ENCODE peak calls at places on chromosome 5, in seven cellular contexts. O, D, Q, U, F, W and R are unnamed samples. For H3K4me1, the result is how much of the 10 kb centered on the place peaks cover.

GRCh38 chr5:92641031-92641962 is 939.7 kb downstream of the NR2F1-AS1 start:
- DNase-seq in W (peak), U (peak), F (peak), D (no peak), Q (peak), O (no peak), R (no peak)

GRCh38 chr5:1771149-1772065 is 28.2 kb downstream of the MRPL36 start:
- DNase-seq in Q (no peak), W (no peak), O (no peak), D (no peak), F (no peak), U (no peak), R (no peak)

GRCh38 chr5:111553889-111554288 is 41.6 kb upstream of the STARD4 start:
- DNase-seq in F (no peak), D (no peak), W (no peak), U (no peak), Q (no peak), O (no peak), R (no peak)

GRCh38 chr5:34857161-34857560 is 18.2 kb downstream of the TTC23L start:
- DNase-seq in D (no peak), Q (no peak), W (no peak), F (no peak), O (no peak), U (no peak), R (no peak)

GRCh38 chr5:132086277-132086794 is 12.7 kb downstream of the CSF2 start:
- DNase-seq in D (no peak), W (no peak), F (peak), O (no peak), U (peak), Q (peak), R (no peak)

GRCh38 chr5:170745481-170746061 is 38.0 kb upstream of the GABRP start:
- DNase-seq in Q (no peak), D (peak), F (peak), O (no peak), W (no peak), U (no peak), R (no peak)

GRCh38 chr5:111699976-111700375 is 57.0 kb downstream of the NREP start:
- DNase-seq in O (peak), F (peak), U (no peak), Q (no peak), D (no peak), W (no peak), R (no peak)

GRCh38 chr5:65032250-65032649 is 263.5 kb downstream of the CWC27 start:
- DNase-seq in W (no peak), Q (peak), F (no peak), D (no peak), U (no peak), O (no peak), R (no peak)

GRCh38 chr5:103446813-103447212 is 115.8 kb downstream of the NUDT12 start:
- DNase-seq in D (no peak), W (no peak), O (no peak), U (no peak), Q (no peak), F (no peak), R (no peak)

GRCh38 chr5:176803943-176804498 is 6.3 kb upstream of the UNC5A start:
- DNase-seq in U (no peak), D (peak), F (peak), O (no peak), W (no peak), Q (peak), R (no peak)

GRCh38 chr5:108093186-108093585 is 288.7 kb downstream of the FBXL17 start:
- DNase-seq in F (no peak), U (peak), O (no peak), D (no peak), Q (peak), W (peak), R (no peak)

GRCh38 chr5:180541710-180542109 is 47.5 kb downstream of the CNOT6 start:
- DNase-seq in O (no peak), W (no peak), Q (no peak), D (peak), U (peak), F (no peak), R (no peak)

GRCh38 chr5:61409568-61409967 is 77.5 kb downstream of the ZSWIM6 start:
- DNase-seq in W (peak), Q (peak), F (no peak), U (peak), O (no peak), D (no peak), R (no peak)

GRCh38 chr5:97729938-97730337 is 546.9 kb upstream of the RIOK2 start:
- DNase-seq in Q (no peak), D (no peak), U (no peak), F (no peak), O (no peak), W (no peak), R (no peak)

GRCh38 chr5:66821626-66822429 is 225.6 kb downstream of the MAST4 start:
- DNase-seq in W (no peak), U (no peak), O (no peak), D (peak), Q (no peak), F (no peak), R (no peak)

GRCh38 chr5:80667384-80667783 is 12.6 kb upstream of the DHFR start:
- DNase-seq in U (no peak), O (no peak), W (no peak), D (no peak), Q (no peak), F (no peak), R (no peak)

GRCh38 chr5:170474489-170475266 is 29.1 kb upstream of the KCNIP1 start:
- DNase-seq in F (no peak), Q (no peak), O (no peak), W (no peak), U (no peak), D (peak), R (no peak)

GRCh38 chr5:90386099-90386710 is 23.4 kb downstream of the CETN3 start:
- DNase-seq in U (peak), W (peak), O (no peak), F (no peak), Q (peak), D (no peak), R (no peak)

GRCh38 chr5:448061-448765 is 5.2 kb downstream of the EXOC3 start:
- DNase-seq in U (no peak), O (peak), F (no peak), D (peak), W (no peak), Q (no peak), R (no peak)

GRCh38 chr5:170408189-170408588 is 19.0 kb upstream of the KCNMB1 start:
- DNase-seq in W (no peak), Q (peak), D (peak), U (peak), O (no peak), F (no peak), R (no peak)

GRCh38 chr5:53008751-53009150 is 19.6 kb downstream of the ITGA2 start:
- DNase-seq in F (no peak), D (no peak), U (no peak), W (peak), Q (no peak), O (no peak), R (no peak)

GRCh38 chr5:61322738-61323429 is 9.2 kb upstream of the ZSWIM6 start:
- DNase-seq in U (no peak), W (no peak), F (peak), Q (peak), D (no peak), O (peak), R (no peak)

GRCh38 chr5:157106668-157107461 is 2.0 kb downstream of the HAVCR2 start:
- DNase-seq in U (no peak), W (no peak), F (peak), Q (no peak), D (no peak), O (no peak), R (no peak)

GRCh38 chr5:173884402-173885053 is 3.6 kb upstream of the CPEB4 start:
- DNase-seq in Q (no peak), D (no peak), U (no peak), W (no peak), F (peak), O (peak), R (peak)

GRCh38 chr5:11903614-11904269 is 504 bp downstream of the CTNND2 start:
- DNase-seq in W (no peak), D (peak), U (peak), O (no peak), F (no peak), Q (peak), R (no peak)

GRCh38 chr5:98031926-98032325 is 741.5 kb upstream of the RGMB start:
- DNase-seq in W (no peak), O (no peak), D (no peak), Q (no peak), F (no peak), U (no peak), R (no peak)

GRCh38 chr5:40929049-40929448 is 19.8 kb downstream of the C7 start:
- DNase-seq in D (peak), O (no peak), U (no peak), W (no peak), F (no peak), Q (no peak), R (no peak)
- H3K4me1 ChIP-seq in D (under half), O (under half), U (under half), W (under half), F (under half), Q (under half), R (under half)

DNA sequence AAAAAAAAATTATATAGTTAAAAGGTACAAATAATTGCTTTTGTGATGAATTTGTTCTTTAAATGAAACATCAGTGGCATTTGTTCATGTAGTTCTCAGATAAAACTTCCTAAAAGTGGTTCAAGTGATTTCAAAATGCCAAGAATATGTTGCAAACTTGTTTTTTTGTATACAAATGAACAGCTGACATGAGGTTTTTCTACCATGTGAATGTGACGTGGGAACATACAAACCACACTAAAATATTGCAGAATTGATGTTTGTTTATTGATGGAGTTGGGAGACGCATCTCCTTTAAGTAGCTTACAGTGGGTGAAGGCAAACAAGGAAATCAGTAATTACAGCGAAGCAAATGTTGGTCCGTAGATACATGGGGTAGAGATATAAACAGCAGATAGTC is 17.0 kb downstream of the BASP1 start:
- DNase-seq in W (no peak), U (no peak), D (no peak), O (no peak), Q (no peak), F (no peak), R (no peak)
- H3K4me1 ChIP-seq in W (under half), U (under half), D (under half), O (under half), Q (under half), F (under half), R (under half)

DNA sequence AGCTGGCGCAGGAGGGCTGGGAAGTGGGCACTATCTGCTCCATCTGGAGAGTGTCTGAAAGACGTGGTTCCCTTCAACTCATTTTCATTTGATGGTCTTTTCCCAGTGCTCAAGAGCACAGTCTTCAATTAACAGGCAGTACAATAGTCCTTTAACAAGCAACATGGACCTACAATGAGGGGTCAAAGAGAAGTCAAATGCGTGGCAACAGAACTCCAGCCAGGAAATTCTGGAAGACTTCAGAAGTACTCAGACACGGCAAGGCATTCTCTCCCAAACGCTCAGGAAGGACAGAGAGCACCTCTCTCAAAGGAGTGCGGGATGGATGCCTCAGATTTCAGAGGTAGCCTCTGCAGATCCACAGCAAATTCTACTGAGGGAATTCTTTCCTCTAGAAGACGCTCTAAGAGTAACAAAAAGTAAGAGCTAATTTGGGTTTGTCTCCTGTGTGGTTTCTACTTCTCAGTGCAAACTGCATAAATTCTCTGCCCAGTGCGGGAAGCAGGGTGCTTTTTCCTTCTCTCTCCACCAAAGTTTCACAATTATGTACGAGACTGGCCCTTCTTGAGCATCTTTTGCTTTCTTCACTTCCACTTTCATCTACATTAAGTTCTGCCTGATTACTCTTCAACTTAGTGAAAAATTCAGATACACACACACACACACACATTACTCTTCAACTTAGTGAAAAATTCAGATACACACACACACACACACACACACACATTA is 56.4 kb downstream of the LHFPL2 start:
- DNase-seq in W (no peak), Q (peak), O (no peak), F (no peak), U (no peak), D (no peak), R (no peak)
- H3K4me1 ChIP-seq in W (under half), Q (half or more), O (half or more), F (under half), U (under half), D (under half), R (under half)

DNA sequence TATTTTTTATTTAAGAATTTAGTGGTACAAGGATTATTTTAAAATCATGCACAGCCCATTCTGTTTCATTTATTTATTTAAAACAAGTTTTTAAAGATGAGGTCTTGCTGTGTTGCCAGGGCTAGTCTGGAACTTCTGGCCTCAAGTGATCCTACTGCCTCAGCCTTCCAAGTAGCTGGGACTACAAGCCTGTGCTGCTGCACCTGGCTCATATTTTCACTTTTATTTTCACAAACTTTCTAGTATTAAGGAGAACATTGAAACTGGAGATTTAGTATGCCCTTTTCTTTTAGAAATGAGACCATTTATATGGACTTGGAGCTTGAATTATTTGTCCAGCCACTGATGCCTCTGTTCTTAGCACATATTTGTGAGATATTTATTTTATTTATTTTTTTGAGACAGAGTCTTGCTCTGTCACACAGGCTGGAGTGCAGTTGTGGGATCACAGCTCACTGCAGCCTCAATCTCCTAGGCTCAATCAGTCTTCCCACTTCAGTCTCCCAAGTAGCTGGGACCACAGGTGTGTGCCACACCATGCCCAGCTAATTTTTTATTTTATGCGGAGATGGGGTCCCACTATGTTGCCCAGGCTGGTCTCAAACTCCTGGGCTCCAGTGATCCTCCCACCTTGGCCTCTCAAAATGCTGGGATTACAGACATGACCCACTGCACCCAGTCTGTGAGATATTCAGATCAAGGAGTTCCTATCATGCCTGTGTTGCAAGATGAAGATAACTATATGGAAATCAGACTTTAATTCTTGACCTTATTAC is 7.4 kb downstream of the DMXL1 start:
- DNase-seq in U (no peak), W (no peak), F (no peak), O (no peak), D (no peak), Q (no peak), R (no peak)
- H3K4me1 ChIP-seq in U (under half), W (under half), F (under half), O (half or more), D (under half), Q (under half), R (under half)

GRCh38 chr5:15236911-15237508 is 263.0 kb upstream of the FBXL7 start:
- DNase-seq in W (no peak), D (no peak), U (no peak), O (no peak), Q (no peak), F (no peak), R (no peak)
- H3K4me1 ChIP-seq in W (under half), D (under half), U (under half), O (under half), Q (under half), F (under half), R (under half)

GRCh38 chr5:150651382-150651781 is 9.7 kb upstream of the MYOZ3 start:
- DNase-seq in Q (no peak), F (no peak), W (no peak), U (no peak), D (peak), O (no peak), R (no peak)
- H3K4me1 ChIP-seq in Q (under half), F (under half), W (under half), U (under half), D (under half), O (under half), R (under half)

GRCh38 chr5:158755221-158755620 is 344.5 kb downstream of the EBF1 start:
- DNase-seq in U (no peak), O (no peak), W (no peak), F (no peak), Q (no peak), D (no peak), R (no peak)
- H3K4me1 ChIP-seq in U (under half), O (under half), W (under half), F (under half), Q (under half), D (under half), R (under half)

GRCh38 chr5:5531371-5531770 is 108.9 kb downstream of the ICE1 start:
- DNase-seq in Q (no peak), D (no peak), W (no peak), U (no peak), F (no peak), O (no peak), R (no peak)

GRCh38 chr5:5536871-5537270 is 114.4 kb downstream of the ICE1 start:
- DNase-seq in O (no peak), W (no peak), F (no peak), D (no peak), Q (no peak), U (no peak), R (no peak)

GRCh38 chr5:5533927-5534326 is 111.5 kb downstream of the ICE1 start:
- DNase-seq in O (no peak), D (no peak), W (no peak), F (no peak), Q (no peak), U (no peak), R (no peak)

GRCh38 chr5:5532306-5533076 is 110.0 kb downstream of the ICE1 start:
- DNase-seq in F (no peak), D (no peak), Q (no peak), U (no peak), O (no peak), W (no peak), R (no peak)

DNA sequence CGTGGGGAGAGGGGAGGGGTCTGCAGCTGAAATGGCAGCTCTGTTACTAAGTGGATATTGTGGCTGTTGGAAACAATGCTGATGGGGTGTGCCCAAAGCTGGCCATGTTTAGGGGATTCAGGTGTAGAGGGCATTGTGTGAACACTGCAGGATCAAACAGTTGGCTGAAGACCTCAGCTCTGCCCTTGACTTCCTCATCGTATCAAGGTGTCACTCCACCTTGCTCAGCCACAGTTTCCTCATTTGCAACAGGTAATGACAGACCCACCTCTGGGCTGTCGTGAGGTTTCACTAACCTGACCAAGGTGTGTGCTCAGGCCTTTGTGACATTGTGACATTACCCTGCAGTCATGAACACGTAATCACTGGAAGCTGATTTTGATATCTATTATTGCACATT is 111.9 kb downstream of the ICE1 start:
- DNase-seq in F (no peak), D (no peak), Q (no peak), W (no peak), U (no peak), O (no peak), R (no peak)
- H3K4me1 ChIP-seq in F (under half), D (under half), Q (under half), W (under half), U (under half), O (under half), R (under half)